ENCODE peak calls at places on chromosome 6, in eight cellular contexts. T, A, I, U, M, H, Z and V are unnamed samples.

GRCh38 chr6:134911532-134911931 is 38.4 kb downstream of the ALDH8A1 start:
- DNase-seq in U (no peak), T (no peak), H (no peak), Z (peak), M (peak), I (no peak), A (peak), V (no peak)

GRCh38 chr6:107819976-107820551 is 4.0 kb downstream of the SCML4 start:
- DNase-seq in A (no peak), Z (no peak), H (no peak), I (no peak), M (no peak), T (no peak), U (no peak), V (no peak)

GRCh38 chr6:139473731-139474130 is 99.3 kb upstream of the CITED2 start:
- DNase-seq in I (no peak), H (no peak), M (peak), Z (peak), A (no peak), U (no peak), T (no peak), V (no peak)

GRCh38 chr6:1316482-1317220 is 4.8 kb downstream of the FOXQ1 start:
- DNase-seq in U (no peak), T (no peak), A (peak), M (no peak), H (peak), Z (peak), I (no peak), V (no peak)

GRCh38 chr6:30206799-30207618 is 6.2 kb downstream of the TRIM26 start:
- DNase-seq in M (peak), U (peak), H (peak), T (no peak), I (no peak), Z (peak), A (peak), V (no peak)

GRCh38 chr6:131948692-131949614 is 2.2 kb downstream of the CCN2 start:
- DNase-seq in H (peak), I (no peak), T (no peak), A (peak), U (peak), Z (peak), M (peak), V (no peak)

GRCh38 chr6:1481326-1481725 is 92.0 kb downstream of the FOXF2 start:
- DNase-seq in A (no peak), U (no peak), Z (peak), T (no peak), I (no peak), M (peak), H (no peak), V (no peak)

GRCh38 chr6:74249658-74250057 is 553.7 kb downstream of the CD109 start:
- DNase-seq in Z (no peak), M (peak), H (no peak), T (no peak), I (no peak), A (peak), U (no peak), V (no peak)

GRCh38 chr6:23621026-23621425 is 505.0 kb upstream of the NRSN1 start:
- DNase-seq in T (no peak), A (no peak), M (peak), I (no peak), H (no peak), U (no peak), Z (no peak), V (no peak)

GRCh38 chr6:41811095-41811494 is 23.6 kb downstream of the TOMM6 start:
- DNase-seq in T (no peak), U (no peak), H (no peak), I (no peak), Z (no peak), M (no peak), A (no peak), V (no peak)